ENCODE peak calls at places on chromosomes 2 and 18, in six cellular contexts. A is epithelial cell of prostate; V is NCI-H524; O is activated T-cell treated with anti-CD3 and anti-CD28 coated beads, Interleukin-2, amount 50 U/mL, for 72 hours; J is NCI-H1930; E is naive thymus-derived CD4-positive, alpha-beta T cell. B is an unnamed sample.
A peak's percentile ranks its signal among the peaks of the same experiment; 100 is the strongest.

GRCh38 chr2:150063432-150063889 is 424.0 kb downstream of the RND3 start:
- DNase-seq in J (no peak), O (no peak), A (peak; percentile 86), E (no peak), V (no peak), B (no peak)

GRCh38 chr2:73970850-73971471 is 13.7 kb upstream of the TET3 start:
- DNase-seq in A (no peak), J (no peak), V (no peak), O (peak; percentile 67), E (peak; percentile 69), B (peak; percentile 69)

GRCh38 chr18:44986933-44987332 is 306.2 kb downstream of the SETBP1 start:
- DNase-seq in E (no peak), O (no peak), A (no peak), J (no peak), V (no peak), B (no peak)

GRCh38 chr2:2568411-2568810 is 237.3 kb upstream of the MYT1L start:
- DNase-seq in E (no peak), A (no peak), V (no peak), J (no peak), O (no peak), B (no peak)

GRCh38 chr18:70848329-70848728 is 559.5 kb downstream of the SOCS6 start:
- DNase-seq in J (no peak), A (no peak), E (no peak), O (no peak), V (no peak), B (no peak)

GRCh38 chr2:235024951-235025773 is 73.3 kb downstream of the SH3BP4 start:
- DNase-seq in A (no peak), V (no peak), O (no peak), E (no peak), J (no peak), B (no peak)

GRCh38 chr2:106124787-106125549 is 69.1 kb downstream of the UXS1 start:
- DNase-seq in E (no peak), O (no peak), V (no peak), J (no peak), A (peak; percentile 64), B (no peak)

GRCh38 chr2:238936162-238937052 is 88.5 kb downstream of the TWIST2 start:
- DNase-seq in J (no peak), A (no peak), E (no peak), V (no peak), O (no peak), B (no peak)

GRCh38 chr2:84654414-84654813 is 138.1 kb downstream of the DNAH6 start:
- DNase-seq in J (no peak), A (no peak), E (no peak), V (no peak), O (no peak), B (no peak)

GRCh38 chr2:155145758-155146229 is 447.3 kb downstream of the KCNJ3 start:
- DNase-seq in O (no peak), E (no peak), V (peak; percentile 75), J (no peak), A (no peak), B (no peak)

GRCh38 chr2:201969938-201970785 is 63.5 kb upstream of the FZD7 start:
- DNase-seq in E (no peak), V (no peak), A (no peak), O (no peak), J (no peak), B (no peak)

GRCh38 chr2:216086207-216086893 is 4.6 kb downstream of the TMEM169 start:
- DNase-seq in E (no peak), A (no peak), J (no peak), V (no peak), O (no peak), B (no peak)